ENCODE peak calls at places on chromosomes 1 and 21, in six cellular contexts. T, W, L, P, F and X are unnamed samples.

GRCh38 chr1:153510984-153511410 is 24.8 kb downstream of the S100A6 start:
- DNase-seq in W (peak), L (peak), T (peak), F (peak), P (peak), X (peak)

GRCh38 chr1:47696404-47696910 is 258.6 kb downstream of the FOXD2 start:
- DNase-seq in P (no peak), W (no peak), F (no peak), T (no peak), L (no peak), X (no peak)

GRCh38 chr1:209667701-209668100 is 7.5 kb upstream of the G0S2 start:
- DNase-seq in L (no peak), W (no peak), P (no peak), T (no peak), F (no peak), X (peak)

GRCh38 chr1:70142120-70142519 is 63.3 kb downstream of the LRRC40 start:
- DNase-seq in W (no peak), T (no peak), L (no peak), F (peak), P (no peak), X (no peak)

GRCh38 chr1:63960326-63960725 is 186.5 kb downstream of the ROR1 start:
- DNase-seq in P (no peak), F (no peak), W (no peak), T (peak), L (no peak), X (no peak)

GRCh38 chr1:186059311-186059710 is 315.7 kb downstream of the TPR start:
- DNase-seq in T (peak), L (no peak), P (no peak), F (peak), W (no peak), X (no peak)

GRCh38 chr1:183023146-183023600 is at the start of gene LAMC1:
- DNase-seq in T (peak), P (peak), F (peak), L (peak), W (no peak), X (peak)

GRCh38 chr1:211713231-211713630 is 37.8 kb upstream of the NEK2 start:
- DNase-seq in T (no peak), W (no peak), P (no peak), F (peak), L (no peak), X (no peak)

GRCh38 chr1:204084247-204084772 is 11.4 kb downstream of the SOX13 start:
- DNase-seq in F (no peak), T (no peak), L (no peak), P (no peak), W (no peak), X (no peak)

GRCh38 chr21:15549671-15550070 is 180.1 kb upstream of the USP25 start:
- DNase-seq in F (peak), T (peak), L (no peak), W (no peak), P (no peak), X (no peak)

GRCh38 chr1:217027403-217028080 is 304.3 kb upstream of the ESRRG start:
- DNase-seq in P (no peak), F (no peak), L (no peak), T (no peak), W (no peak), X (peak)

GRCh38 chr1:197356723-197357533 is 88.9 kb downstream of the CRB1 start:
- DNase-seq in W (no peak), T (peak), L (no peak), F (peak), P (no peak), X (peak)

GRCh38 chr1:230502306-230502705 is 76.2 kb upstream of the PGBD5 start:
- DNase-seq in F (no peak), P (no peak), W (no peak), T (no peak), L (no peak), X (no peak)

GRCh38 chr1:247336390-247336789 is 4.7 kb upstream of the ZNF496 start:
- DNase-seq in T (no peak), F (no peak), W (no peak), P (no peak), L (no peak), X (no peak)

GRCh38 chr1:235397733-235398132 is 30.5 kb downstream of the TBCE start:
- DNase-seq in F (peak), L (no peak), T (peak), P (no peak), W (no peak), X (no peak)

GRCh38 chr1:166882893-166883292 is 6.8 kb upstream of the TADA1 start:
- DNase-seq in W (no peak), T (no peak), F (no peak), L (no peak), P (no peak), X (no peak)

GRCh38 chr1:166888710-166889109 is 12.6 kb upstream of the TADA1 start:
- DNase-seq in P (no peak), L (no peak), W (no peak), T (no peak), F (no peak), X (no peak)

GRCh38 chr1:166884971-166885370 is 8.9 kb upstream of the TADA1 start:
- DNase-seq in F (no peak), L (no peak), P (no peak), T (no peak), W (no peak), X (peak)

DNA sequence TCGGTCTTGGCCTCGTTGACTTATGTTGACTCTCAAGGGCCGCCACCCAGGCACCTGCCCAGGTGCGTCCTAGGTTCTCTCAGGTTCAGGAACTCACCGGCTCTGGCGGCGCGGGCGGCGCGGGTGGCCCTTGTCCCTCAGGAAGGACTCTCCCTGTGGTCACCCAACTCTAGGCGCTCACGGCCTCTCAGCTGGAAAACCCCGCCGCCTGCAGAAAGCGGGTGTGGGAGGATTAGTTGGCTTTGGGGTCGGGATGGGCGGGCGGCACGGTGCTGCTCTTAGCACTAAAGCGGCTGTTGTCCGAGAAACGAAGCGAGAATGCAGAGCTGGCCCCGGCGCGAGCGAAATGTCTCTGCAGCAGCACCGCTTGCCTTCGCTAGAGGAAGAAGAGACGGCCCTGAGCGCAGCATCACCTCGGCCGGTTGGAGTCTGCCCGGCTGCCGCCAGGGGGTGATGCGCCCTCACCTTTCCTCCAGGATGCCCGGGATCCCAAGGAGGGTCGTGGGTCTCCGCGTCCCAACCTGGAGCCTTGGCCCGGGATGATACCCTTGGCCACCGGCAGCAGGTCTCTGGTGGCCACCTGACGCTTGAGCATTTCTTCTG is 8.1 kb upstream of the TADA1 start:
- DNase-seq in L (peak), P (peak), T (no peak), F (peak), W (no peak), X (peak)
- H3K4me3 ChIP-seq in L (no peak), P (no peak), T (no peak), F (no peak), W (no peak), X (no peak)

GRCh38 chr1:110880708-110881374 is 7.9 kb downstream of the CD53 start:
- DNase-seq in P (no peak), F (no peak), T (no peak), W (peak), L (no peak), X (peak)
- H3K4me3 ChIP-seq in P (no peak), F (no peak), T (no peak), W (no peak), L (no peak), X (peak)

GRCh38 chr1:192739476-192740184 is 69.2 kb upstream of the RGS2 start:
- DNase-seq in F (no peak), P (no peak), T (no peak), W (no peak), L (no peak), X (no peak)
- H3K4me3 ChIP-seq in F (no peak), P (peak), T (no peak), W (no peak), L (no peak), X (no peak)

GRCh38 chr1:68961143-68961542 is 464.3 kb upstream of the DEPDC1 start:
- DNase-seq in T (no peak), W (no peak), F (no peak), P (no peak), L (no peak), X (no peak)

GRCh38 chr1:68963353-68963752 is 466.5 kb upstream of the DEPDC1 start:
- DNase-seq in L (no peak), T (peak), W (no peak), P (no peak), F (no peak), X (no peak)

GRCh38 chr1:68962711-68963110 is 465.8 kb upstream of the DEPDC1 start:
- DNase-seq in T (no peak), P (no peak), F (no peak), L (no peak), W (no peak), X (no peak)

GRCh38 chr1:68958957-68959356 is 462.1 kb upstream of the DEPDC1 start:
- DNase-seq in P (no peak), F (no peak), L (no peak), T (no peak), W (no peak), X (no peak)

GRCh38 chr1:68959631-68960030 is 462.7 kb upstream of the DEPDC1 start:
- DNase-seq in T (no peak), F (no peak), L (no peak), W (no peak), P (no peak), X (no peak)
- H3K4me3 ChIP-seq in T (no peak), F (no peak), L (no peak), W (no peak), P (no peak), X (no peak)

DNA sequence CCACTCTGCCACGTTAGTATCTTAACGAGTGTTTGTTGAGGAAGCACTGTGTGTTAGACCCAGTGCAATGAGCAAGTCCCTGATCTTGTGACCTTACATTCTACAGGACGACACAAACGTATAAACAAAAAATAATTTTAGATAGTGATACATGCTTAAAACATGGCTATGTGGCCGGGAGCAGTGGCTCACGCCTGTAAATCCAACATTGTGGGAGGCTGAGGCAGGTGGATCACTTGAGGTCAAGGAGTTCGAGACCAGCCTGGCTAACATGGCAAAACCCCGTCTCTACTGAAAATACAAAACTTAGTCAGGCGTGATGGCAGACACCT is 19.6 kb downstream of the MTX1 start:
- DNase-seq in W (no peak), T (no peak), F (no peak), L (no peak), P (no peak), X (no peak)
- H3K4me3 ChIP-seq in W (peak), T (peak), F (peak), L (peak), P (peak), X (peak)